ENCODE peak calls at places on chromosomes 5 and 9, in four cellular contexts. One of them, this sample, is unnamed.

GRCh38 chr5:145887976-145888574 is 15.3 kb upstream of the GRXCR2 start:
- DNase-seq in AG04450: no peak
- DNase-seq in heart left ventricle: no peak
- DNase-seq in psoas muscle: no peak
- DNase-seq in this sample: peak

GRCh38 chr9:124518116-124518515 is 10.9 kb upstream of the NR5A1 start:
- DNase-seq in AG04450: no peak
- DNase-seq in heart left ventricle: no peak
- DNase-seq in psoas muscle: no peak
- DNase-seq in this sample: no peak

GRCh38 chr5:147918101-147918500 is 11.8 kb upstream of the C5orf46 start:
- DNase-seq in AG04450: peak
- DNase-seq in heart left ventricle: no peak
- DNase-seq in psoas muscle: no peak
- DNase-seq in this sample: no peak

GRCh38 chr5:161165998-161166660 is 314.1 kb upstream of the ATP10B start:
- DNase-seq in AG04450: no peak
- DNase-seq in heart left ventricle: no peak
- DNase-seq in psoas muscle: no peak
- DNase-seq in this sample: no peak

GRCh38 chr5:155434681-155435080 is 421.1 kb downstream of the KIF4B start:
- DNase-seq in AG04450: no peak
- DNase-seq in heart left ventricle: no peak
- DNase-seq in psoas muscle: no peak
- DNase-seq in this sample: no peak

GRCh38 chr9:3459076-3459475 is 66.7 kb downstream of the RFX3 start:
- DNase-seq in AG04450: no peak
- DNase-seq in heart left ventricle: no peak
- DNase-seq in psoas muscle: no peak
- DNase-seq in this sample: no peak

GRCh38 chr5:89260254-89260653 is 377.3 kb upstream of the MEF2C start:
- DNase-seq in AG04450: no peak
- DNase-seq in heart left ventricle: no peak
- DNase-seq in psoas muscle: no peak
- DNase-seq in this sample: no peak

GRCh38 chr9:129724456-129725190 is 28.2 kb downstream of the PTGES start:
- DNase-seq in AG04450: no peak
- DNase-seq in heart left ventricle: no peak
- DNase-seq in psoas muscle: peak
- DNase-seq in this sample: no peak

GRCh38 chr5:90529234-90529938 is at the start of gene LYSMD3:
- DNase-seq in AG04450: peak
- DNase-seq in heart left ventricle: peak
- DNase-seq in psoas muscle: peak
- DNase-seq in this sample: peak

GRCh38 chr5:90533794-90534193 is 4.4 kb upstream of the LYSMD3 start:
- DNase-seq in AG04450: no peak
- DNase-seq in heart left ventricle: no peak
- DNase-seq in psoas muscle: no peak
- DNase-seq in this sample: no peak

GRCh38 chr5:90530736-90531487 is 1.5 kb upstream of the LYSMD3 start:
- DNase-seq in AG04450: no peak
- DNase-seq in heart left ventricle: no peak
- DNase-seq in psoas muscle: no peak
- DNase-seq in this sample: no peak

GRCh38 chr5:90529939-90530677 is 724 bp upstream of the LYSMD3 start:
- DNase-seq in AG04450: peak
- DNase-seq in heart left ventricle: peak
- DNase-seq in psoas muscle: peak
- DNase-seq in this sample: no peak

DNA sequence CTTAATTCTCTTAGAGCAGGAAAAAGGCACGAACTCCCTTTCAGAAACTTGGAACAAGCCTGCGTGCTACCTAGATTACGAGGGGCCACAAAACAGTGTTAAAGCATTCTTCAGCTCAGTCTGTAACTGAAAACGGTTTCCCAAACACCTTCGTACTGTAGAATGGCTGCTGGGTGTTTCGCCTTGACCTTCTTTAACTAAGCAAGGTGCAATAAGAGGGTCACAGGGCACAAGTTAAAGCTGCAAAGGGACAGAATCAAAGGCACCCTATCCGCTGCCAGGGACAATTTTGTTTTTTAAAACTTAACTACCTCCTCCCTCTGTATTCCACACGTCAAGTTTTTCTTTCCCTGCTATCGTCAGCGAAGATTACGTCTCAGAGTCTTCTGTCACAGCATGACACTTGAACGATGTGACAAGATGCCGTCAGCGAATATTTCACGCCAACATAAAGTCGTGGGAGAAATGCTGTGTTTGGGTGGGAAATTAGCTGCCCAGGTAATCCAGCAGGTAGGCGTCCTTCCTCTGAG is 615 bp downstream of the LYSMD3 start:
- DNase-seq in AG04450: no peak
- DNase-seq in heart left ventricle: no peak
- DNase-seq in psoas muscle: no peak
- DNase-seq in this sample: no peak
- H3K4me3 ChIP-seq in AG04450: peak
- H3K4me3 ChIP-seq in heart left ventricle: peak
- H3K4me3 ChIP-seq in psoas muscle: peak
- H3K4me3 ChIP-seq in this sample: peak

GRCh38 chr5:178836628-178837027 is 23.1 kb upstream of the ZNF354B start:
- DNase-seq in AG04450: no peak
- DNase-seq in heart left ventricle: no peak
- DNase-seq in psoas muscle: no peak
- DNase-seq in this sample: no peak

DNA sequence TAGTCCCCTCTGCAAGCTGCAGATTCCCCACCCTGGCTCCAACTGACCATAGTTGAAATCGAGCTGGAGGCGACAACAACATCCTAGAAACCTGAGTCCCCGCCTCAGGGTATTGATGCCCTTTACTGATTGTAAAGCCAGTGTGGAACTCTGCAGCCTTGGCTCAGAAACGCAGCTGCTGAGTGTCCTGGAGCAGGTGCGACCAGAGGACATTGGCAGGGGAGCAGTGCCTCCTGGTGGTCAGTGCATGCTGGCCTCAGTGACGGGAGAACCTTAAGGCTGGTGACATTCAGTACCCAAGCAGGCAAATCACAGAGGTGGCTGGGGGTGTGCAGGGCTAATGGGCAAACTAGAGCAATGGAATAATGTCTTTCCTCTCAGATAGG is 20.4 kb upstream of the ZNF354B start:
- DNase-seq in AG04450: no peak
- DNase-seq in heart left ventricle: peak
- DNase-seq in psoas muscle: peak
- DNase-seq in this sample: peak
- TF ChIP-seq CTCF in AG04450: no peak
- TF ChIP-seq CTCF in heart left ventricle: peak
- TF ChIP-seq CTCF in psoas muscle: peak
- TF ChIP-seq CTCF in this sample: no peak

DNA sequence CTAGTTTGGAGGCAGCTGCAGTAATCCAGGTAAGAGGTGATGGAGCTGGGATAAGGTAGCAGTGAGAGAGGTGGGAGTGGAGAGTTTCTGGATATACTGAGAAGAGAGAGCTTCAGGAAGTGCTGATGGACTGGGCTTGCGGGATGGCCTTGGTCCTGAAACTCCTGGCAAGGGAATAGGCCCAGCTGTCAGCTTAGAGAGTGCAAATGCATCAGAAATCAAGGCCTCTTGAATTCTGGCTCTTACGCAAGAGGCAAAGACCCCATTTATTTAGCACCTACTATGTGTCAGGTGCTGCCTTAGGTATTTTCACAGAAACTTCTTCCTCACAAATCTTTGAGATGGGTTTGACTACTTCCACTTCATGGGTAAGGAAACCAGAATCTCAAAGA is 227.2 kb upstream of the MAP3K1 start:
- DNase-seq in AG04450: no peak
- DNase-seq in heart left ventricle: no peak
- DNase-seq in psoas muscle: no peak
- DNase-seq in this sample: no peak
- H3K4me3 ChIP-seq in AG04450: no peak
- H3K4me3 ChIP-seq in heart left ventricle: no peak
- H3K4me3 ChIP-seq in psoas muscle: no peak
- H3K4me3 ChIP-seq in this sample: no peak

GRCh38 chr5:149151717-149152116 is 10.4 kb downstream of the ABLIM3 start:
- DNase-seq in AG04450: no peak
- DNase-seq in heart left ventricle: no peak
- DNase-seq in psoas muscle: no peak
- DNase-seq in this sample: no peak
- TF ChIP-seq CTCF in AG04450: peak
- TF ChIP-seq CTCF in heart left ventricle: no peak
- TF ChIP-seq CTCF in psoas muscle: no peak
- TF ChIP-seq CTCF in this sample: no peak

GRCh38 chr9:14277761-14278160 is 36.2 kb downstream of the NFIB start:
- DNase-seq in AG04450: no peak
- DNase-seq in heart left ventricle: no peak
- DNase-seq in psoas muscle: no peak
- DNase-seq in this sample: no peak
- H3K4me3 ChIP-seq in AG04450: no peak
- H3K4me3 ChIP-seq in heart left ventricle: no peak
- H3K4me3 ChIP-seq in psoas muscle: peak
- H3K4me3 ChIP-seq in this sample: no peak

GRCh38 chr9:69674112-69674511 is 1.9 kb upstream of the APBA1 start:
- DNase-seq in AG04450: no peak
- DNase-seq in heart left ventricle: no peak
- DNase-seq in psoas muscle: no peak
- DNase-seq in this sample: no peak
- TF ChIP-seq CTCF in AG04450: peak
- TF ChIP-seq CTCF in heart left ventricle: no peak
- TF ChIP-seq CTCF in psoas muscle: no peak
- TF ChIP-seq CTCF in this sample: no peak

DNA sequence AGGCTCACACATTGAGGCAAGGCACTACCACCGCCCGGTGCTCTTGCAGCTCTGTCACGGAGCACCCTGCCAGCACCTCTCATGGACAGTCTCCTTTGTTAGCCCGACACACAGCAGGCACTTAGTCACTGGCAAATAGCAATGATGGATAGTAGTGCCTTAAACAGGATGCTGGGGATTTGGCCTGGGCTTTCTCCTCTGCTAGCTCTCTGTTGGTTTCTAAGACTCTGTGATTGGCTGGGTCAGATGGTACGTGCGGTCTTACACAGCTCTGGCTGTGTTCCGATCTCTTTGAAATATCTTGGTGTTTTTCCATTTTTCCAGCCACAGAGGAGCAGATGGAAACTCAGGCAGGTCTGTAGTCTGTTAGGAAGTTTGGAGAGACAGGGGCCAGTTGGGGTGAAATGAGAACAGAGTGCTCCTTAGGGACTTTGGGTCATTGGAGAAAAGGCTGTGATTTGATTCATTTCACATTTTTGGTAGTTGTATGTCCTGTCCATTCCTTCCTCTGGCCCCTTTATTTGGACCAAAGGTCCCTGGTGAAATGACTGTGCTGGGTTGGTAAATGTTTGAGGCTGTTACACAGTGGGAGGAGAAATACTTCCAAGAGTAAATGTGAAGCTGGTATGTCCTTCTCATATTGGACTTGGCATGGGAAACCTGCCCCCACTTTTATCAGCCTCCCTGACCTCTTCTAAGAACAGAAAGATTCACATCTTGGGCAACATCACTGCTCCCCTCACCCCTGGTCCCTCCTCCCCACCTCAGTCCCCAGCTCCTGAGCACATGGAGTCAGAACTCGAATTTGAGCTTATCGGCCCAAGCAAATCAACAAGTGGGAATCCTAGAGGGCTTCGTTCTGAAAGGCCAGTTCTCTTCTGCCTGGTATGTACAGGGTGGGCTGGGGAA is 3.4 kb downstream of the SMIM3 start:
- DNase-seq in AG04450: peak
- DNase-seq in heart left ventricle: peak
- DNase-seq in psoas muscle: peak
- DNase-seq in this sample: peak
- H3K4me3 ChIP-seq in AG04450: peak
- H3K4me3 ChIP-seq in heart left ventricle: peak
- H3K4me3 ChIP-seq in psoas muscle: peak
- H3K4me3 ChIP-seq in this sample: no peak

GRCh38 chr5:10724799-10725507 is 36.1 kb downstream of the DAP start:
- DNase-seq in AG04450: peak
- DNase-seq in heart left ventricle: peak
- DNase-seq in psoas muscle: peak
- DNase-seq in this sample: no peak
- TF ChIP-seq CTCF in AG04450: peak
- TF ChIP-seq CTCF in heart left ventricle: peak
- TF ChIP-seq CTCF in psoas muscle: no peak
- TF ChIP-seq CTCF in this sample: no peak

DNA sequence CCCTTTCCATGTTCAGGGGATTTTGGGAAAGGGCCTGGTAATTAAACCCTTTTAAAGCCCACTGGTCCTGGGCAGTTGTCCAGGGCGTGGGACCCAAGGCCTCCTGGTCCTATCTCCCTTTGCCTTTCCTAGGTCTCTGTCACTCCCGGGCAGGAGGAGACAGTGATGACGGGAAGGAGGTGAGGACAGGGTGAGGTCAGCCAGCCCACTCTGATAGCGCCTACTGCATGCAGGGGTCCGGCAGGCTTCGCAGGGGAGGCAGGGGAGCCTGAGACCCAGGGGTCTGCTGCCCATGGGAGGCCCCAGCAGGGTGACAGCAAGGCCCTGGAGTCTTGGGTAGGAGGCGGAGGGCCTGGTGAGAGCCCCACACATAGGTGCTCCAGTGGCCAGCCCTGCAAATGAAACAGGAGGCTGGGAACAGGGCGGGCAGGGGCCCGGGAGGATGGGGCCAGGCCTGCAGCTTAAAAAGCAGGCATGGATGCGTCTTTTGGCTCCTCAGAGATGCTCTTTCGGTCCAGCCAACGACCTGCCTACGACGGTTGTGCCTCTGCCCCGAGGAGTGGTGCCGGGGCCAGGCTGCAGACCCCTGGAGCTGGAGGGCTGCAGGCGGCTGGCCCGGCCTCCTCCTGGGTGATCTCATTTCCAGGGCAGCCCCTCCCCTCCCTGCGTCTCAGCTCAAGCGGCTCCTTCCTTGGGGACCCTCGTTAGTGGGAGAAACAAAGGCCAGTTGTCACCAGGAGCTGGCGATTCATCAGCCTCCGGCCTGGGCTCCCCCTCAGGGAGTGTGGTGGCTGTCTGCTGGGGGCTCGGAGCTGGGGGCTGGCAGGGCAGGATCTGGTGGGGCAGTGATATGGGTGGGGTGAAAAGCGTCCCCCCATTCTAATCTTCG is 6.7 kb upstream of the RXRA start:
- DNase-seq in AG04450: no peak
- DNase-seq in heart left ventricle: no peak
- DNase-seq in psoas muscle: peak
- DNase-seq in this sample: no peak
- H3K4me3 ChIP-seq in AG04450: no peak
- H3K4me3 ChIP-seq in heart left ventricle: no peak
- H3K4me3 ChIP-seq in psoas muscle: no peak
- H3K4me3 ChIP-seq in this sample: no peak